ENCODE peak calls at places on chromosomes 4 and X, in eight cellular contexts. One of them, this sample, is unnamed.

GRCh38 chrX:136630881-136631280 is 17.1 kb upstream of the CD40LG start:
- DNase-seq in CD8-positive, alpha-beta memory T cell: no peak
- DNase-seq in colonic mucosa: no peak
- DNase-seq in CD4-positive, alpha-beta memory T cell: peak
- DNase-seq in adrenal gland: no peak
- DNase-seq in CD8-positive, alpha-beta T cell: no peak
- DNase-seq in stomach: no peak
- DNase-seq in tibial nerve: no peak
- DNase-seq in this sample: no peak

GRCh38 chrX:119899125-119899524 is 3.4 kb downstream of the AKAP14 start:
- DNase-seq in CD8-positive, alpha-beta memory T cell: no peak
- DNase-seq in colonic mucosa: peak
- DNase-seq in CD4-positive, alpha-beta memory T cell: no peak
- DNase-seq in adrenal gland: no peak
- DNase-seq in CD8-positive, alpha-beta T cell: no peak
- DNase-seq in stomach: no peak
- DNase-seq in tibial nerve: no peak
- DNase-seq in this sample: no peak

GRCh38 chrX:151694661-151695582 is at the start of gene PRRG3:
- DNase-seq in CD8-positive, alpha-beta memory T cell: no peak
- DNase-seq in colonic mucosa: no peak
- DNase-seq in CD4-positive, alpha-beta memory T cell: no peak
- DNase-seq in adrenal gland: no peak
- DNase-seq in CD8-positive, alpha-beta T cell: no peak
- DNase-seq in stomach: no peak
- DNase-seq in tibial nerve: no peak
- DNase-seq in this sample: no peak

GRCh38 chr4:107619065-107619464 is 101.0 kb downstream of the PAPSS1 start:
- DNase-seq in CD8-positive, alpha-beta memory T cell: no peak
- DNase-seq in colonic mucosa: no peak
- DNase-seq in CD4-positive, alpha-beta memory T cell: no peak
- DNase-seq in adrenal gland: no peak
- DNase-seq in CD8-positive, alpha-beta T cell: no peak
- DNase-seq in stomach: no peak
- DNase-seq in tibial nerve: peak
- DNase-seq in this sample: no peak

GRCh38 chrX:132900631-132901030 is 57.8 kb downstream of the HS6ST2 start:
- DNase-seq in CD8-positive, alpha-beta memory T cell: no peak
- DNase-seq in colonic mucosa: no peak
- DNase-seq in CD4-positive, alpha-beta memory T cell: no peak
- DNase-seq in adrenal gland: no peak
- DNase-seq in CD8-positive, alpha-beta T cell: no peak
- DNase-seq in stomach: no peak
- DNase-seq in tibial nerve: no peak
- DNase-seq in this sample: no peak

GRCh38 chr4:27921236-27921635 is 1060.6 kb downstream of the STIM2 start:
- DNase-seq in CD8-positive, alpha-beta memory T cell: no peak
- DNase-seq in colonic mucosa: no peak
- DNase-seq in CD4-positive, alpha-beta memory T cell: no peak
- DNase-seq in adrenal gland: no peak
- DNase-seq in CD8-positive, alpha-beta T cell: no peak
- DNase-seq in stomach: no peak
- DNase-seq in tibial nerve: no peak
- DNase-seq in this sample: no peak

GRCh38 chr4:11053601-11054000 is 369.0 kb upstream of the CLNK start:
- DNase-seq in CD8-positive, alpha-beta memory T cell: no peak
- DNase-seq in colonic mucosa: no peak
- DNase-seq in CD4-positive, alpha-beta memory T cell: no peak
- DNase-seq in adrenal gland: no peak
- DNase-seq in CD8-positive, alpha-beta T cell: no peak
- DNase-seq in stomach: no peak
- DNase-seq in tibial nerve: no peak
- DNase-seq in this sample: no peak

GRCh38 chr4:38605794-38606586 is 58.0 kb upstream of the KLF3 start:
- DNase-seq in CD8-positive, alpha-beta memory T cell: no peak
- DNase-seq in colonic mucosa: peak
- DNase-seq in CD4-positive, alpha-beta memory T cell: no peak
- DNase-seq in adrenal gland: no peak
- DNase-seq in CD8-positive, alpha-beta T cell: no peak
- DNase-seq in stomach: no peak
- DNase-seq in tibial nerve: no peak
- DNase-seq in this sample: no peak

GRCh38 chrX:16839852-16840460 is 30.2 kb downstream of the RBBP7 start:
- DNase-seq in CD8-positive, alpha-beta memory T cell: no peak
- DNase-seq in colonic mucosa: no peak
- DNase-seq in CD4-positive, alpha-beta memory T cell: no peak
- DNase-seq in adrenal gland: peak
- DNase-seq in CD8-positive, alpha-beta T cell: no peak
- DNase-seq in stomach: no peak
- DNase-seq in tibial nerve: no peak
- DNase-seq in this sample: no peak

GRCh38 chr4:42671431-42672194 is 14.7 kb upstream of the ATP8A1 start:
- DNase-seq in CD8-positive, alpha-beta memory T cell: peak
- DNase-seq in colonic mucosa: no peak
- DNase-seq in CD4-positive, alpha-beta memory T cell: peak
- DNase-seq in adrenal gland: no peak
- DNase-seq in CD8-positive, alpha-beta T cell: peak
- DNase-seq in stomach: no peak
- DNase-seq in tibial nerve: no peak
- DNase-seq in this sample: no peak

GRCh38 chr4:87133183-87133582 is 87.2 kb downstream of the KLHL8 start:
- DNase-seq in CD8-positive, alpha-beta memory T cell: no peak
- DNase-seq in colonic mucosa: no peak
- DNase-seq in CD4-positive, alpha-beta memory T cell: no peak
- DNase-seq in adrenal gland: no peak
- DNase-seq in CD8-positive, alpha-beta T cell: no peak
- DNase-seq in stomach: no peak
- DNase-seq in tibial nerve: no peak
- DNase-seq in this sample: no peak

GRCh38 chr4:158006973-158007372 is 165.9 kb downstream of the GASK1B start:
- DNase-seq in CD8-positive, alpha-beta memory T cell: no peak
- DNase-seq in colonic mucosa: no peak
- DNase-seq in CD4-positive, alpha-beta memory T cell: no peak
- DNase-seq in adrenal gland: peak
- DNase-seq in CD8-positive, alpha-beta T cell: no peak
- DNase-seq in stomach: no peak
- DNase-seq in tibial nerve: peak
- DNase-seq in this sample: no peak

DNA sequence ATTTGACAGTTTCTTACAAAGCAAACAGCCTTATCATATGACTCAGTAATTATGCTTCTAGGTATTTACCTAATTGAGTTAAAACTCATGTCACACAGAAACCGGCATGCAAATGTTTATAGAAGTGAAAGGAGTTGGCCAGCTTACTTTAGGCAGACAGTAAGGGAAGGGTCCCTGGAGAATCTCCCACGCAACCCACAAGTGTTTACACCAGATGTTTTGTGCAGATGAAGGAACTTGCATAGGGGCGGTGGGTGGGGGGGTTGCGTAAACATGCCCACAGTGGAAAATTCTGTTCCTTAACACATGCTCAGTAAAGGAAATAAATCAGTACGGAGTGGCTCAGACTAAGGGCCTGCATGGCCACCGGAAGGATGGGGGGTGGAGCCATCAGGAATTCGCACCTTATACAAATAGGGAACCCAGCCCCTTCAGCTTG is 330.5 kb upstream of the AADAT start:
- DNase-seq in CD8-positive, alpha-beta memory T cell: no peak
- DNase-seq in colonic mucosa: no peak
- DNase-seq in CD4-positive, alpha-beta memory T cell: no peak
- DNase-seq in adrenal gland: no peak
- DNase-seq in CD8-positive, alpha-beta T cell: no peak
- DNase-seq in stomach: no peak
- DNase-seq in tibial nerve: no peak
- DNase-seq in this sample: no peak
- H3K27ac ChIP-seq in CD8-positive, alpha-beta memory T cell: no peak
- H3K27ac ChIP-seq in colonic mucosa: no peak
- H3K27ac ChIP-seq in CD4-positive, alpha-beta memory T cell: no peak
- H3K27ac ChIP-seq in adrenal gland: no peak
- H3K27ac ChIP-seq in CD8-positive, alpha-beta T cell: no peak
- H3K27ac ChIP-seq in stomach: no peak
- H3K27ac ChIP-seq in tibial nerve: no peak
- H3K27ac ChIP-seq in this sample: no peak

DNA sequence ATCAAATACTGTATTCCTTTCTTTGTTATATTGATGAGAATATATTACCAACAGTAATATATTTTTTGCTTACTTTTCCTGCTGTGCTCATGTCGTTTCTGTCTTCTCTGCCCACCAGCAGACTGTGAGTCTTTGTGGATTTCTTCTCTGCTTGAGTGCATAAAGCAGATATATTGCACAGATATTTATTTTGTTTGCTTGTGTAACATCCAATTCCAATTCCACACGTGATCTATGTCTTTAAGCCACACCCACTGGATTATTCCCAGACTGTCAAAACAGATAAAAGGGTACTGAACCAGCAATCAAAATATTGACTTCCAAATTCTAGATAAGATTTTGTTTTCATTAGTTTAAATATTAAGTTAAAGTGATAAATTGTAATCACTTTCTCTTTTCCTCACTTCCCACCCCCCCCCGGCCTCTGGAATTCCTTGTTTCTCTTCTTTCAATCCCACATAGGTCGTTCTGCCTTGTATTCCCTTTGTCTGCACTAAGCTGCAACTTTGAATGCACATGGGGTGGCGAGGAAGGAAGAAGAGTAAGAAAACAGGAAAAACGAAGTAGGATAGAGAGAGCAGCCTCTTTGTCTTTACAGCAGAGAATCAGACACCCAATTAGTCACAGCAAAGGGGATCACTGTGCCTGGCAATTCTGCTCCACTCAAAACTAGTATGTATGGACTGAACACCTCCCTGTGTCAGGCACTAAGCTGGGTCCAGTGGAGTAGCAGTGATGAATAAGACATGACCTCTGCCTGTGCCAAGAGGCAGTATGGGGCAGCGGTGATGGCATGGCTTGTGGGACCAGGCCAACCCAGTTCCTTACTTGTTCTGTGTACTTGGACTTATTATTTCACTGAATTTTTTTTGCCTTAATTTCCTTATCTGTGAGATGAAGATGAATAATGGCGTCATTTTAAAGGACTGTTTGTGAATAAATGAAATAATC is at the start of gene ADH1B:
- DNase-seq in CD8-positive, alpha-beta memory T cell: no peak
- DNase-seq in colonic mucosa: no peak
- DNase-seq in CD4-positive, alpha-beta memory T cell: no peak
- DNase-seq in adrenal gland: no peak
- DNase-seq in CD8-positive, alpha-beta T cell: no peak
- DNase-seq in stomach: no peak
- DNase-seq in tibial nerve: peak
- DNase-seq in this sample: no peak
- H3K27ac ChIP-seq in CD8-positive, alpha-beta memory T cell: no peak
- H3K27ac ChIP-seq in colonic mucosa: no peak
- H3K27ac ChIP-seq in CD4-positive, alpha-beta memory T cell: no peak
- H3K27ac ChIP-seq in adrenal gland: no peak
- H3K27ac ChIP-seq in CD8-positive, alpha-beta T cell: no peak
- H3K27ac ChIP-seq in stomach: peak
- H3K27ac ChIP-seq in tibial nerve: peak
- H3K27ac ChIP-seq in this sample: peak

DNA sequence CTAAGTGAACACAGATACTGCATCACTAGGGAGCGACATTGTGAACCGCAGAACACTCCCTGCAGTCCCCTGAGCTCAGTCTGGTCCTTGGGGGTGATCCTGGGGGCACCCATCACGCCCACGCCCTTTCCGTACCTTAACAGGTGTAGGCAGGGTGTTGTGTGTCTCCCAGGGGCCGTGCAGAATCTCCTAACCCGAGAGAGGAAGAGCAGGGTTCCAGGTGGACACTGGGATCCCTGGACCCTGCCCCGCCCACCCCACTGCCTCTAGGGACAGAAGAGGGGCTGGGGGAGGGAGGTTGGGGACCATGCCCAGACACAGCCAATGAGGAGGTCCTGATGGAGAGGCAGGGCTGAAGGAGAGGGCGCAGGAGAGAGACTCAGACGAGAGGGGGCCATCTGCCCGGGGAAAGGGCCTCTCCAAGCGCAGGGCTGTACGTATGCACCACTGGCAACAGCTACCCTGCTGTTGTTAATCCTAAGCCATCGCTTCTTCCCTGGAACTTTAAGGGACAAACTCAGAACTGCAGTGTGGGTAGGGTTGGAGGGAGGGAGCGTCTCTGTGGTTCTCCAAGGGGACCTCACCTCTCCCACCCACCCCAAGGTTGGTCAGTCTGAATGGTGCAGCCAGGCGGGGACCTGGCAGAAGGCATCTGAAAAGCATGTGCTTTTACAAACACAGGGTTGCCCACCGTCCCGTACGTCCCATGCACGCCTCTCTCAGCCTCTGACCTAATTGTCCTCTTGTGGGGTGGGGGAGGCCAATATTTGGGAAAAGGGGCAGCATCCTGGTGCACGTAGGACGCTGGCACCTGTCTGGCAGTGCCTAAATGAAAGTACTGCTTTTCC is 2.4 kb downstream of the P2RY8 start:
- DNase-seq in CD8-positive, alpha-beta memory T cell: peak
- DNase-seq in colonic mucosa: no peak
- DNase-seq in CD4-positive, alpha-beta memory T cell: peak
- DNase-seq in adrenal gland: no peak
- DNase-seq in CD8-positive, alpha-beta T cell: peak
- DNase-seq in stomach: no peak
- DNase-seq in tibial nerve: no peak
- DNase-seq in this sample: no peak
- H3K27ac ChIP-seq in CD8-positive, alpha-beta memory T cell: peak
- H3K27ac ChIP-seq in colonic mucosa: no peak
- H3K27ac ChIP-seq in CD4-positive, alpha-beta memory T cell: peak
- H3K27ac ChIP-seq in adrenal gland: no peak
- H3K27ac ChIP-seq in CD8-positive, alpha-beta T cell: peak
- H3K27ac ChIP-seq in stomach: peak
- H3K27ac ChIP-seq in tibial nerve: no peak
- H3K27ac ChIP-seq in this sample: peak

DNA sequence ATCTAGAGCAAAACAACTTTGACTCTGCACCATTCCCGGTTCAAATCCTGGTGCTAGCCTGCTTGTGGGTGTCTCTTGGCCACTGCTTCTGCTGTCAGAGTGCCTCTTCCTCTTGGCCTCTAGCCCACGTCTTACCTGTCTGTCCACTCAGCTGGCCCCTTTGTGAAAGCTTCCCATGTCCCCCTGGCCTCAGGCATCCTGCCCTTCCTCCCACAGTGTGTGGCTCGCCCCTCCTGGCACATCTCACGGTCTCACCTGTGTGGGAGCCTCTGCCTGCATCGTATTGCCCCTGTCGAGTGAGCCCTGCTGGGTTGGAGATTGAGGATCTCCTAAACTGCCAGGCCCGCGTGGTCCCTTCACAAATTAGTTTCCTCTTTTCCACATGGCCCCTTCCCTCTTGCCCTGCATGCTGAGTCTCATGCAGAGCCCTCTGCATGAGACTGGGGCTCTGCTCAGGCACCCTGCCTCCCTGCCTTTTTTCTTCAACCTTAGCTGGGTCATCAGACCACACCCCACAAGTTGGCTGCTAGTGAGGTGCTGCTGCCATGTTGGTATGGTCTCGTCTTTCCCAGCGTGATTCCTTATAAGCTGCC is 53.7 kb upstream of the TADA2B start:
- DNase-seq in CD8-positive, alpha-beta memory T cell: no peak
- DNase-seq in colonic mucosa: no peak
- DNase-seq in CD4-positive, alpha-beta memory T cell: no peak
- DNase-seq in adrenal gland: no peak
- DNase-seq in CD8-positive, alpha-beta T cell: no peak
- DNase-seq in stomach: no peak
- DNase-seq in tibial nerve: no peak
- DNase-seq in this sample: no peak
- H3K27ac ChIP-seq in CD8-positive, alpha-beta memory T cell: no peak
- H3K27ac ChIP-seq in colonic mucosa: no peak
- H3K27ac ChIP-seq in CD4-positive, alpha-beta memory T cell: no peak
- H3K27ac ChIP-seq in adrenal gland: no peak
- H3K27ac ChIP-seq in CD8-positive, alpha-beta T cell: no peak
- H3K27ac ChIP-seq in stomach: no peak
- H3K27ac ChIP-seq in tibial nerve: no peak
- H3K27ac ChIP-seq in this sample: no peak